ENCODE peak calls at places on chromosome 10, in nine cellular contexts. R is T-helper 17 cell; E is activated CD8-positive, alpha-beta memory T cell treated with anti-CD3 and anti-CD28 coated beads, Interleukin-2, amount 10 ng/mL, durations not matched to agents 7 days and 5 days; K is naive B cell; S is stimulated activated naive CD8-positive, alpha-beta T cell treated with anti-CD3 and anti-CD28 coated beads, Interleukin-15, amount 100 ng/mL, for 72 hours; U is effector memory CD8-positive, alpha-beta T cell; F is mucosa of descending colon; G is left colon; Y is left lung. M is an unnamed sample.

GRCh38 chr10:129968937-129969527 is 5.0 kb upstream of the EBF3 start:
- ATAC-seq in R (no peak), E (no peak), K (no peak), S (peak), U (no peak), F (peak), G (peak), Y (peak), M (no peak)

GRCh38 chr10:100642295-100642994 is 102.9 kb upstream of the PAX2 start:
- ATAC-seq in R (no peak), E (no peak), K (no peak), S (no peak), U (no peak), F (no peak), G (no peak), Y (no peak), M (no peak)

GRCh38 chr10:30750971-30751677 is 121.6 kb upstream of the LYZL2 start:
- ATAC-seq in R (no peak), E (peak), K (no peak), S (peak), U (peak), F (no peak), G (no peak), Y (no peak), M (no peak)

GRCh38 chr10:43825421-43825820 is 176.7 kb upstream of the ZNF32 start:
- ATAC-seq in R (no peak), E (no peak), K (no peak), S (peak), U (no peak), F (no peak), G (no peak), Y (no peak), M (peak)

GRCh38 chr10:69696073-69696731 is 66.2 kb downstream of the FAM241B start:
- ATAC-seq in R (peak), E (peak), K (no peak), S (peak), U (peak), F (peak), G (peak), Y (peak), M (no peak)

GRCh38 chr10:131852823-131853609 is 47.8 kb upstream of the PPP2R2D start:
- ATAC-seq in R (no peak), E (no peak), K (no peak), S (peak), U (no peak), F (no peak), G (no peak), Y (no peak), M (no peak)

GRCh38 chr10:35219906-35220890 is 93.6 kb downstream of the CREM start:
- ATAC-seq in R (no peak), E (no peak), K (no peak), S (no peak), U (no peak), F (peak), G (peak), Y (no peak), M (no peak)

GRCh38 chr10:49089789-49090595 is 25.3 kb downstream of the VSTM4 start:
- ATAC-seq in R (no peak), E (no peak), K (no peak), S (no peak), U (no peak), F (no peak), G (no peak), Y (peak), M (peak)

GRCh38 chr10:6501931-6502330 is 78.1 kb downstream of the PRKCQ start:
- ATAC-seq in R (no peak), E (no peak), K (no peak), S (no peak), U (no peak), F (no peak), G (no peak), Y (no peak), M (no peak)

GRCh38 chr10:77925410-77925794 is 1.2 kb downstream of the DLG5 start:
- ATAC-seq in R (no peak), E (no peak), K (no peak), S (no peak), U (no peak), F (peak), G (peak), Y (peak), M (no peak)

GRCh38 chr10:12513775-12514663 is 164.7 kb downstream of the CAMK1D start:
- ATAC-seq in R (no peak), E (no peak), K (no peak), S (peak), U (peak), F (no peak), G (no peak), Y (no peak), M (no peak)

GRCh38 chr10:73827346-73828089 is 16.1 kb upstream of the NDST2 start:
- ATAC-seq in R (no peak), E (no peak), K (no peak), S (no peak), U (no peak), F (no peak), G (no peak), Y (no peak), M (no peak)

GRCh38 chr10:88670497-88670896 is 6.3 kb downstream of the LIPF start:
- ATAC-seq in R (no peak), E (peak), K (no peak), S (peak), U (no peak), F (no peak), G (no peak), Y (no peak), M (no peak)

GRCh38 chr10:89207801-89208551 is 859 bp upstream of the CH25H start:
- ATAC-seq in R (peak), E (peak), K (peak), S (peak), U (peak), F (peak), G (peak), Y (peak), M (peak)

GRCh38 chr10:33569693-33570092 is 235.2 kb upstream of the NRP1 start:
- ATAC-seq in R (no peak), E (no peak), K (no peak), S (no peak), U (no peak), F (no peak), G (no peak), Y (no peak), M (no peak)

M was measured in gastroesophageal sphincter.